ENCODE peak calls at places on chromosome 6, in four cellular contexts. S is K562, C is HEK293T, G is GM12878. J is an unnamed sample.

GRCh38 chr6:121549741-121550140 is 114.3 kb downstream of the GJA1 start:
- DNase-seq in G (no peak), S (no peak), C (no peak), J (no peak)

GRCh38 chr6:137223370-137224131 is 4.4 kb upstream of the IFNGR1 start:
- DNase-seq in G (no peak), S (no peak), C (no peak), J (peak)

GRCh38 chr6:6982663-6983062 is 125.1 kb upstream of the RREB1 start:
- DNase-seq in C (no peak), G (no peak), S (no peak), J (no peak)

GRCh38 chr6:33722103-33722646 is 10.7 kb upstream of the UQCC2 start:
- DNase-seq in G (no peak), S (no peak), C (no peak), J (no peak)

GRCh38 chr6:16239798-16240123 is 1.4 kb downstream of the GMPR start:
- DNase-seq in C (no peak), G (no peak), S (peak), J (peak)

GRCh38 chr6:51934098-51934497 is 153.3 kb downstream of the PKHD1 start:
- DNase-seq in G (no peak), C (peak), S (peak), J (peak)

GRCh38 chr6:101296184-101296583 is 97.3 kb upstream of the GRIK2 start:
- DNase-seq in G (no peak), S (no peak), C (no peak), J (no peak)

GRCh38 chr6:156645106-156645505 is 132.1 kb upstream of the ARID1B start:
- DNase-seq in C (no peak), G (no peak), S (no peak), J (no peak)

GRCh38 chr6:144134737-144135136 is 15.6 kb upstream of the STX11 start:
- DNase-seq in S (no peak), G (no peak), C (no peak), J (no peak)

GRCh38 chr6:45677381-45677992 is 299.8 kb upstream of the SUPT3H start:
- DNase-seq in C (no peak), G (peak), S (no peak), J (no peak)

GRCh38 chr6:145502417-145502816 is 232.9 kb downstream of the EPM2A start:
- DNase-seq in G (no peak), C (no peak), S (peak), J (no peak)

GRCh38 chr6:33147807-33148666 is 44.2 kb downstream of the COL11A2 start:
- DNase-seq in G (no peak), S (no peak), C (peak), J (peak)

GRCh38 chr6:106662458-106662857 is 33.1 kb downstream of the QRSL1 start:
- DNase-seq in S (no peak), C (no peak), G (no peak), J (no peak)

GRCh38 chr6:423799-424345 is 32.3 kb downstream of the IRF4 start:
- DNase-seq in S (no peak), G (no peak), C (no peak), J (no peak)

GRCh38 chr6:77535172-77535571 is 71.9 kb upstream of the HTR1B start:
- DNase-seq in S (no peak), G (no peak), C (no peak), J (no peak)

DNA sequence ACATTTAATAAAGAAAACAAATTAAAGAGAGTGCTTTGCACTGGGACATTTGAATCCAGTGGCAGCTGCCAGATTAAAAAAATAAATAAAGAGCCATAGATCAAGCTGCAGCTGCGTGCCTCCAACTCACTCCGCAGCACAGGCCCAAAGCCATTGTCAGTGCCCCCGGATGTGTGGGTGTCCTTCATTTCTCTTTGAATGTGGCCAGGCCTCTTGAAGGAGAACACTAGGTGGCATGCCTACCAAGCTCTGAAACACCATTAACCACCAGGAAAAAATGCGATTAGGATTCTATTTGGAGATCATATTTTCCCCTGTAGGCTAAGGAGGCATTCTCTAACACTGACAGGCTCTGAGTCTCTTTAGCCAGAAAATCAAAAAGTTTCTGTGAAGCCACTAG is 549.8 kb downstream of the PRKN start:
- DNase-seq in S (no peak), G (no peak), C (peak), J (no peak)
- TF ChIP-seq TARDBP in S (no peak), G (no peak), C (no peak), J (no peak)

GRCh38 chr6:13725052-13725451 is 13.4 kb upstream of the RANBP9 start:
- DNase-seq in C (no peak), G (no peak), S (no peak), J (no peak)

GRCh38 chr6:13729891-13730290 is 18.3 kb upstream of the RANBP9 start:
- DNase-seq in S (no peak), C (no peak), G (no peak), J (no peak)

GRCh38 chr6:13722880-13723279 is 11.2 kb upstream of the RANBP9 start:
- DNase-seq in C (no peak), G (no peak), S (no peak), J (no peak)

GRCh38 chr6:13724174-13724573 is 12.5 kb upstream of the RANBP9 start:
- DNase-seq in G (no peak), C (no peak), S (no peak), J (no peak)

GRCh38 chr6:13725570-13725969 is 13.9 kb upstream of the RANBP9 start:
- DNase-seq in C (no peak), G (no peak), S (no peak), J (no peak)
- TF ChIP-seq TARDBP in C (no peak), G (no peak), S (no peak), J (no peak)

GRCh38 chr6:81376745-81377144 is 375.7 kb downstream of the TENT5A start:
- DNase-seq in C (no peak), G (no peak), S (no peak), J (no peak)
- TF ChIP-seq TARDBP in C (no peak), G (no peak), S (no peak), J (no peak)

DNA sequence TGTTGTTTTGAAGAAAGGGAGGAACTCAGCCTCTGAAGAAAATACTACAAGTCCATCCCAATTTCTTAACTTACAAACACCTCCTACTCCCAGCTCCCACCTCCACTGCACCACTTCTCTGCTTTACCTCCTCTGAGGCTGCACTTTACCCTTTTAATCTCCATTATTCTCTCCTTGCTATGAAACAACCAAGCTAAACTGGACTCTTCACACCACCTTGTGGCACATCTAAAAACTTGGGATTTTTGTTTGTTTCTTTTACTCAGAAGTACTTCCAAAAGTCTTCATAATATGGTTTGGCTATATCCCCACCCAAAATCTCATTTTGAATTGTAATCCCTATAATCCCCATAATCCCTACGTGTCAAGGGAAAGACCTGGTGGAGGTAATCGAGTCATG is 142.2 kb downstream of the MOXD1 start:
- DNase-seq in G (no peak), C (peak), S (no peak), J (peak)
- TF ChIP-seq TARDBP in G (no peak), C (no peak), S (no peak), J (no peak)

DNA sequence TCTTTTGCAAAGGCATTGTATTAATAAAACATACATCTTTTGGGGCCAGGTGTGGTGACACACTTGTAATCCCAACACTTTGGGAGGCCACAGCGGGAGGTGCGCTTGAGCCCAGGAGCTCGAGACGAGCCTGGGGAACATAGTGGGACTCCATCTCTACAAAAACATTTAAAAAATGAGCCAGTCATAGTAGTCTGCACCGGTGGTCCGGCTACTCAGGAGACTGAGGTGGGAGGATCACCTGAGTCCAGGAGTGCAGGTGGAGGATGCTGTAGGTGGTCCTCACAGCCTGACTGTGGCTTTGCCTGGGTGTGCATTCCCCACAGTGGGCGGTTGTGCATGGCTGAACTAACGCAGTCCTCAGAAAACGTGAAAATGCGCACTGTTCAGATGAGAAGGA is 162.5 kb downstream of the DLL1 start:
- DNase-seq in G (no peak), C (no peak), S (no peak), J (no peak)
- TF ChIP-seq TARDBP in G (no peak), C (no peak), S (no peak), J (no peak)

GRCh38 chr6:44270526-44271405 is 516 bp downstream of the TMEM151B start:
- DNase-seq in C (peak), G (no peak), S (peak), J (no peak)

GRCh38 chr6:44268095-44268628 is 2.1 kb upstream of the TMEM151B start:
- DNase-seq in S (peak), G (no peak), C (peak), J (peak)

GRCh38 chr6:44271406-44271723 is 1.1 kb downstream of the TMEM151B start:
- DNase-seq in G (no peak), C (no peak), S (no peak), J (no peak)

GRCh38 chr6:44269921-44270525 is at the start of gene TMEM151B:
- DNase-seq in G (no peak), C (no peak), S (no peak), J (no peak)

GRCh38 chr6:44269168-44269920 is 906 bp upstream of the TMEM151B start:
- DNase-seq in G (no peak), S (no peak), C (no peak), J (no peak)
- TF ChIP-seq TARDBP in G (no peak), S (no peak), C (no peak), J (no peak)